ENCODE peak calls at places on chromosomes 5 and 9, in four cellular contexts. P is ovary; R is A549; C is CD8-positive, alpha-beta memory T cell. X is an unnamed sample. For H3K4me1, the result is how much of the 10 kb centered on the place peaks cover.

GRCh38 chr9:126676685-126677143 is 63.0 kb downstream of the LMX1B start:
- DNase-seq in P (no peak), R (no peak), C (no peak), X (no peak)

GRCh38 chr5:170333161-170333909 is 35.8 kb upstream of the LCP2 start:
- DNase-seq in P (no peak), R (no peak), C (peak), X (no peak)

GRCh38 chr5:54362434-54362833 is 52.1 kb upstream of the ARL15 start:
- DNase-seq in P (no peak), R (no peak), C (no peak), X (no peak)

GRCh38 chr5:178416206-178416882 is 173.8 kb downstream of the COL23A1 start:
- DNase-seq in P (no peak), R (no peak), C (no peak), X (no peak)

GRCh38 chr5:154461531-154461930 is 15.7 kb downstream of the SAP30L start:
- DNase-seq in P (no peak), R (peak), C (no peak), X (no peak)

GRCh38 chr9:650362-650761 is 191.1 kb upstream of the DMRT1 start:
- DNase-seq in P (no peak), R (no peak), C (no peak), X (no peak)

GRCh38 chr5:81214848-81215247 is 18.3 kb upstream of the CKMT2 start:
- DNase-seq in P (no peak), R (no peak), C (no peak), X (no peak)

GRCh38 chr5:96963267-96963666 is 27.4 kb downstream of the LNPEP start:
- DNase-seq in P (peak), R (no peak), C (no peak), X (peak)

GRCh38 chr5:163757344-163757743 is 251.9 kb downstream of the MAT2B start:
- DNase-seq in P (no peak), R (no peak), C (no peak), X (no peak)

GRCh38 chr5:96481396-96481795 is 48.3 kb upstream of the PCSK1 start:
- DNase-seq in P (no peak), R (no peak), C (no peak), X (no peak)

GRCh38 chr9:22548625-22549024 is 102.0 kb downstream of the DMRTA1 start:
- DNase-seq in P (no peak), R (no peak), C (no peak), X (no peak)

GRCh38 chr5:68482199-68482598 is 266.6 kb downstream of the PIK3R1 start:
- DNase-seq in P (no peak), R (no peak), C (no peak), X (no peak)

GRCh38 chr9:130561056-130561455 is 18.3 kb upstream of the FUBP3 start:
- DNase-seq in P (no peak), R (no peak), C (no peak), X (peak)

GRCh38 chr9:98491778-98492177 is 217.0 kb downstream of the GABBR2 start:
- DNase-seq in P (no peak), R (no peak), C (no peak), X (no peak)

GRCh38 chr9:134419684-134420076 is 93.4 kb downstream of the RXRA start:
- DNase-seq in P (no peak), R (peak), C (no peak), X (no peak)

GRCh38 chr9:134420281-134420835 is 94.1 kb downstream of the RXRA start:
- DNase-seq in P (no peak), R (no peak), C (no peak), X (no peak)

GRCh38 chr9:134420974-134421432 is 94.7 kb downstream of the RXRA start:
- DNase-seq in P (no peak), R (no peak), C (no peak), X (no peak)

GRCh38 chr9:134418354-134418753 is 92.1 kb downstream of the RXRA start:
- DNase-seq in P (no peak), R (no peak), C (no peak), X (no peak)

DNA sequence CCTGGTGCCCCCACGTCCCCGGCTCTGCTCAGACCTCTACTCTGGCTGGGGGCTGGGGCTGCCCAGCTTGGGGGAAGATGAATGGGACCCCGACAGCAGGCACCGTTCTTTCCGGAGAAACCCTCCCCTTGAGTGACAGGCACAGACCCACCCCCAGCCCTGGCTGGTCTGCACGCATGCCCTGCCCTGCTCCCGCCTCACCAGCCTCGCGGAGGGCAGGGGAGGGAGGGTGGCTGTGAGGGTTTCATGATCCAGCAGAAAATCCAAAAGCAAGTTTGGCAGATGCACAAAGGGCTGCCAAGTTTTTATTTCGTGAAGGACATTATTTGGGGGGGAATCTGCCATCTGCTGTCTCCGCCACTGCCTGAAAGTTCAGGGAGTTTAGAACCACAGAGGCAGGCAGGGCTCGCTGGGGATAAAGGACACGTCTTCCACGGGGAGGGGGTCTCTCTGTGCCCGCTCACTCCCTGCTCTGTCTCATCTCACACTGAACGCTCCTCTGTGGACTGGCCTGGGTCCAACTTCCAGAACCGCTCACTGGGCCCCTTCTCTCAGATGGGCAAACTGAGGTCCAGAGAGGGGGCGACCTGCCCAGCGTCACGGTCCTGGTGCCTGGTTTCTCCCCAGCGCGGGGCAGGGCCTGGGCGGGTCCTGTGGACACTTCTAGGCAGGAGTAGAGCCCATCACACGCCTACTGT is 92.9 kb downstream of the RXRA start:
- DNase-seq in P (peak), R (no peak), C (no peak), X (no peak)
- H3K4me1 ChIP-seq in P (under half), R (under half), C (under half), X (under half)

GRCh38 chr9:113620377-113621161 is 157.0 kb downstream of the RGS3 start:
- DNase-seq in P (peak), R (peak), C (no peak), X (peak)
- H3K4me1 ChIP-seq in P (under half), R (under half), C (under half), X (under half)

GRCh38 chr5:142117579-142118420 is 9.2 kb downstream of the NDFIP1 start:
- DNase-seq in P (no peak), R (no peak), C (no peak), X (no peak)
- H3K4me1 ChIP-seq in P (under half), R (under half), C (half or more), X (under half)

GRCh38 chr9:128689293-128689770 is 310 bp downstream of the SET start:
- DNase-seq in P (peak), R (peak), C (no peak), X (no peak)
- H3K4me1 ChIP-seq in P (under half), R (under half), C (half or more), X (under half)

DNA sequence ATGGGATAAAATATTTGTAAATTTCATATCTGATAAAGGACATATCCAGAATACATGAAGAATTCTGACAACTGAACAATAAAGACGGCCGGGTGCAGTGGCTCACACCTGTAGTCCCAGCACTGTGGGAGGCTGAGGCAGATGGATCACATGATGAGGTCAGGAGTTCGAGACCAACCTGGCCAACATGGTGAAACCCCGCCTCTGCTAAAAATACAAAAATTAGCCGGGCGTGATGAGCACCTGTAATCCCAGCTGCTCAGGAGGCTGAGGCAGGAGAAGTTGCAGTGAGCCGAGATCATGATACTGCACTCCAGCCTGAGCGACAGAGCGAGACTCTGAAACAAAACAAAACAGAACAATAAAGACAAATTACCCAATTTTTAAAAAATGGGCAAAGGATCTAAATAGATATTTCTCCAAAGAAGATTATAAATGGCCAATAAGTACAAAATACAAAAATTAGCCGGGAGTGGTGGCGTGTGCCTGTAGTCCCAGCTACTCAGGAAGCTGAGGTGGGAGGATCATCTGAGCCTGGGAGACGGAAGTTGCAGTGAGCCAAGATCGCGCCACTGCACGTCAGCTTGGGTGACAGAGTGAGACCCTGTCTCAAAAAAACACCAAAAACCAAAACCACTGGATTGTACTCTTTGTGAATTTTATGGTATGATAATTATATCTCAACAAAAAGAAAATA is 9.6 kb upstream of the NSD1 start:
- DNase-seq in P (no peak), R (no peak), C (no peak), X (no peak)
- H3K4me1 ChIP-seq in P (under half), R (under half), C (under half), X (under half)

GRCh38 chr5:147168578-147169327 is 66.1 kb upstream of the STK32A start:
- DNase-seq in P (no peak), R (no peak), C (no peak), X (no peak)

GRCh38 chr5:147170603-147171002 is 64.2 kb upstream of the STK32A start:
- DNase-seq in P (no peak), R (no peak), C (no peak), X (no peak)

GRCh38 chr5:147169846-147170245 is 65.0 kb upstream of the STK32A start:
- DNase-seq in P (no peak), R (no peak), C (no peak), X (no peak)

GRCh38 chr5:147167529-147167928 is 67.3 kb upstream of the STK32A start:
- DNase-seq in P (no peak), R (no peak), C (no peak), X (no peak)

DNA sequence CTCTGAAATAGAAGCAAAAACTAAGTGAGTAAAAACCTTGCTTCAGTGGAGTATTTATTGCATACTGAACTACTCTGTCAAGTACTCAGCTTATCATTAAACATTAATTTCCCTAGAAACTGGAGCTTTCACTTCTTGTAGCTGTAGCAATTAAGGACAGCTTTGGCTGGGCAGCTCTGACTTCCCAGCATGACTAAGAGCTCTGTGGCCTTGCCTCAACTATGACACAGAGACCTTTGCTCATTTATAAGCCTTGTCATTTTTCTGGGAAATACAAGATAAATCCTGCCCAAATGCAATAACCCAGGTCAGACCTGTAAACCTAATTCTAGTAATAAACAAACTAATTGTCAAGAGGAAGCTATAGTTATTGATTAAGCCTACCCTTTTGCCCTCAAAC is 65.4 kb upstream of the STK32A start:
- DNase-seq in P (no peak), R (no peak), C (no peak), X (no peak)
- H3K4me1 ChIP-seq in P (under half), R (under half), C (under half), X (under half)

GRCh38 chr5:143182106-143182505 is 221.4 kb downstream of the NR3C1 start:
- DNase-seq in P (no peak), R (no peak), C (no peak), X (no peak)
- H3K4me1 ChIP-seq in P (under half), R (under half), C (under half), X (under half)

X was measured in keratinocyte.